ENCODE peak calls at places on chromosomes 5 and 9, in ten cellular contexts. W, C, H, N, K, R, O, V, D and B are unnamed samples. For H3K27me3, the result is how much of the 10 kb centered on the place peaks cover.

GRCh38 chr9:86500667-86501435 is 146.6 kb upstream of the TUT7 start:
- DNase-seq in W (no peak), C (no peak), H (no peak), N (no peak), K (no peak), R (no peak), O (no peak), V (no peak), D (no peak), B (peak)

GRCh38 chr5:45411971-45412612 is 284.1 kb downstream of the HCN1 start:
- DNase-seq in W (no peak), C (no peak), H (no peak), N (no peak), K (no peak), R (no peak), O (no peak), V (no peak), D (no peak), B (no peak)

GRCh38 chr5:81950996-81951395 is 20.8 kb upstream of the ATG10 start:
- DNase-seq in W (no peak), C (no peak), H (no peak), N (no peak), K (no peak), R (no peak), O (no peak), V (no peak), D (no peak), B (no peak)

GRCh38 chr9:5743109-5743508 is 89.8 kb downstream of the ERMP1 start:
- DNase-seq in W (no peak), C (no peak), H (no peak), N (no peak), K (no peak), R (no peak), O (no peak), V (no peak), D (no peak), B (no peak)

GRCh38 chr9:37486616-37487544 is 1.1 kb downstream of the POLR1E start:
- DNase-seq in W (no peak), C (peak), H (no peak), N (no peak), K (peak), R (no peak), O (no peak), V (peak), D (peak), B (peak)

GRCh38 chr5:109900453-109900852 is 210.7 kb downstream of the MAN2A1 start:
- DNase-seq in W (no peak), C (no peak), H (no peak), N (no peak), K (no peak), R (no peak), O (no peak), V (no peak), D (no peak), B (no peak)

GRCh38 chr9:136554870-136555269 is 9.0 kb upstream of the NOTCH1 start:
- DNase-seq in W (no peak), C (no peak), H (no peak), N (no peak), K (no peak), R (no peak), O (no peak), V (no peak), D (no peak), B (no peak)

GRCh38 chr9:7970666-7971335 is 171.2 kb upstream of the DMAC1 start:
- DNase-seq in W (no peak), C (no peak), H (no peak), N (no peak), K (no peak), R (no peak), O (no peak), V (no peak), D (no peak), B (no peak)

GRCh38 chr5:137113161-137113560 is 386.0 kb downstream of the SPOCK1 start:
- DNase-seq in W (no peak), C (no peak), H (no peak), N (no peak), K (no peak), R (no peak), O (no peak), V (no peak), D (no peak), B (no peak)

GRCh38 chr9:35116898-35117551 is 1.4 kb upstream of the ATOSB start:
- DNase-seq in W (peak), C (peak), H (peak), N (peak), K (peak), R (peak), O (peak), V (peak), D (peak), B (peak)

GRCh38 chr9:12681620-12682019 is 11.6 kb upstream of the TYRP1 start:
- DNase-seq in W (no peak), C (no peak), H (no peak), N (no peak), K (no peak), R (no peak), O (no peak), V (no peak), D (no peak), B (peak)

GRCh38 chr9:84331119-84331791 is 9.3 kb downstream of the SLC28A3 start:
- DNase-seq in W (no peak), C (no peak), H (no peak), N (no peak), K (no peak), R (no peak), O (no peak), V (no peak), D (no peak), B (peak)

GRCh38 chr9:120393386-120394057 is 186.4 kb downstream of the CDK5RAP2 start:
- DNase-seq in W (no peak), C (no peak), H (no peak), N (no peak), K (no peak), R (no peak), O (no peak), V (no peak), D (no peak), B (peak)

GRCh38 chr9:15231788-15232635 is 75.0 kb downstream of the TTC39B start:
- DNase-seq in W (peak), C (no peak), H (no peak), N (peak), K (no peak), R (no peak), O (no peak), V (no peak), D (no peak), B (no peak)

GRCh38 chr5:101009758-101010519 is 106.9 kb upstream of the ST8SIA4 start:
- DNase-seq in W (no peak), C (no peak), H (no peak), N (no peak), K (no peak), R (no peak), O (no peak), V (no peak), D (no peak), B (no peak)

GRCh38 chr9:82168585-82168984 is 180.0 kb downstream of the SPATA31D1 start:
- DNase-seq in W (no peak), C (no peak), H (no peak), N (no peak), K (no peak), R (no peak), O (no peak), V (no peak), D (no peak), B (no peak)

GRCh38 chr9:109012009-109012875 is 1.1 kb downstream of the CTNNAL1 start:
- DNase-seq in W (peak), C (peak), H (peak), N (no peak), K (peak), R (peak), O (peak), V (peak), D (peak), B (peak)

GRCh38 chr5:142206801-142207200 is 98.2 kb downstream of the NDFIP1 start:
- DNase-seq in W (peak), C (no peak), H (no peak), N (no peak), K (no peak), R (no peak), O (no peak), V (no peak), D (no peak), B (no peak)

GRCh38 chr5:157606046-157606445 is 30.5 kb upstream of the ADAM19 start:
- DNase-seq in W (no peak), C (no peak), H (no peak), N (no peak), K (no peak), R (no peak), O (no peak), V (no peak), D (no peak), B (no peak)

GRCh38 chr9:80320480-80320879 is 748.7 kb downstream of the TLE4 start:
- DNase-seq in W (no peak), C (no peak), H (no peak), N (no peak), K (no peak), R (no peak), O (no peak), V (no peak), D (no peak), B (peak)

GRCh38 chr5:172911628-172911880 is 47.7 kb upstream of the RPL26L1 start:
- DNase-seq in W (no peak), C (no peak), H (no peak), N (no peak), K (no peak), R (no peak), O (no peak), V (no peak), D (no peak), B (no peak)

GRCh38 chr5:98769006-98769255 is 4.5 kb upstream of the RGMB start:
- DNase-seq in W (no peak), C (peak), H (peak), N (peak), K (no peak), R (peak), O (no peak), V (no peak), D (peak), B (peak)

GRCh38 chr5:163563880-163564279 is 58.5 kb downstream of the MAT2B start:
- DNase-seq in W (no peak), C (no peak), H (no peak), N (peak), K (no peak), R (no peak), O (no peak), V (no peak), D (no peak), B (no peak)

DNA sequence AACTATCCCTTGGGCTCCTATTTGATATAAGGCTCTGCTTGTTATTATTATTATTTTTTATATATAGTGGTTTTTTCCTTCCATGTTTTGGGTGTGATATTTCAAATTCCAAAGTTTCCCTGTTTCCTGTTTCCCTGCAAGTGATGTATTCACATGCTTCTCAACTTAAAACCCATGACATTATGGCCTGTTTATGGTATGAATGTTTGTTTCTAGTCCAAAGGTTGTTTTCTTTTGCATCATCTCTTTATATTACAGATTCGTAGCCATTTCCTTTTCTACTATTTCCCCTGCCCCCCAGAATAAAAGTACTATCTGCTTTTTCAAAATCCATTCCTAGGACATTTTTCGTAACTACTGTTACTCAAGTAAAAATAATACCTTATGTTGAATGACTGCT is 7.5 kb downstream of the SEMA6A start:
- DNase-seq in W (no peak), C (no peak), H (no peak), N (no peak), K (no peak), R (no peak), O (no peak), V (no peak), D (no peak), B (no peak)
- H3K4me3 ChIP-seq in W (no peak), C (no peak), H (no peak), N (no peak), K (no peak), R (no peak), O (no peak), V (no peak), D (no peak), B (no peak)

GRCh38 chr9:132183715-132184114 is 21.9 kb downstream of the NTNG2 start:
- DNase-seq in W (no peak), C (no peak), H (no peak), N (no peak), K (no peak), R (no peak), O (no peak), V (no peak), D (no peak), B (no peak)

GRCh38 chr9:132182609-132183073 is 20.8 kb downstream of the NTNG2 start:
- DNase-seq in W (no peak), C (no peak), H (no peak), N (peak), K (no peak), R (no peak), O (no peak), V (peak), D (no peak), B (no peak)

GRCh38 chr9:132185164-132186009 is 23.5 kb downstream of the NTNG2 start:
- DNase-seq in W (no peak), C (no peak), H (no peak), N (peak), K (no peak), R (no peak), O (no peak), V (no peak), D (no peak), B (no peak)

GRCh38 chr9:132181796-132182521 is 20.1 kb downstream of the NTNG2 start:
- DNase-seq in W (no peak), C (no peak), H (no peak), N (no peak), K (peak), R (no peak), O (no peak), V (peak), D (peak), B (no peak)

DNA sequence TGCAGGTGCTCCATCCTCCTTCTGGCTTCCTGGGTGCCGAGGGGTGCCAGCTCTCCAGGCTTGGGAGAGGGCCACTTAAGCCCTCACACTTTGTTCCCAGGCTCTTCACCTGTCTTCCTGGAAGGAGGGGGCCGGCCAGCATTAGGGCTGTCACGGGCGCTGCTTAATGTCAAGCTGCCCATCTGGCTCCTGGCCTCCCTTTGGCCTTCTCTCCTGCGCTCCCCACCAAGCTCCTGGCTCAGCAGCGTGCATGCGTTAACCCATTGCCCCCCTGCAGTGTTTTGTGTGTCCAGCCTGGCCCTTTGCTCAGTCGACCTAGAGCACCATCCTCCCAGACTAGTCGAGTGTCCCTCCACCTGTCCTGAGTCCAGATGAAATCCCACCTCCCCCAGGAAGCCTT is 21.3 kb downstream of the NTNG2 start:
- DNase-seq in W (no peak), C (no peak), H (no peak), N (no peak), K (no peak), R (no peak), O (no peak), V (no peak), D (no peak), B (no peak)
- H3K27me3 ChIP-seq in W (under half), C (under half), H (half or more), N (under half), K (under half), R (under half), O (under half), V (under half), D (under half), B (half or more)

GRCh38 chr5:134370871-134371833 is at the start of gene UBE2B:
- DNase-seq in W (peak), C (peak), H (peak), N (peak), K (peak), R (peak), O (peak), V (peak), D (peak), B (peak)

GRCh38 chr5:134370306-134370870 is 981 bp upstream of the UBE2B start:
- DNase-seq in W (no peak), C (no peak), H (no peak), N (no peak), K (no peak), R (no peak), O (no peak), V (no peak), D (no peak), B (no peak)

GRCh38 chr5:134365604-134366003 is 1.4 kb downstream of the CDKL3 start:
- DNase-seq in W (no peak), C (no peak), H (no peak), N (no peak), K (no peak), R (no peak), O (no peak), V (no peak), D (no peak), B (no peak)
- H3K4me3 ChIP-seq in W (peak), C (no peak), H (no peak), N (no peak), K (no peak), R (no peak), O (no peak), V (no peak), D (no peak), B (no peak)

GRCh38 chr5:93622240-93622885 is 39.3 kb downstream of the NR2F1 start:
- DNase-seq in W (no peak), C (no peak), H (no peak), N (peak), K (no peak), R (peak), O (no peak), V (no peak), D (peak), B (peak)
- H3K27me3 ChIP-seq in W (under half), C (under half), H (under half), N (half or more), K (under half), R (under half), O (under half), V (under half), D (under half), B (under half)

DNA sequence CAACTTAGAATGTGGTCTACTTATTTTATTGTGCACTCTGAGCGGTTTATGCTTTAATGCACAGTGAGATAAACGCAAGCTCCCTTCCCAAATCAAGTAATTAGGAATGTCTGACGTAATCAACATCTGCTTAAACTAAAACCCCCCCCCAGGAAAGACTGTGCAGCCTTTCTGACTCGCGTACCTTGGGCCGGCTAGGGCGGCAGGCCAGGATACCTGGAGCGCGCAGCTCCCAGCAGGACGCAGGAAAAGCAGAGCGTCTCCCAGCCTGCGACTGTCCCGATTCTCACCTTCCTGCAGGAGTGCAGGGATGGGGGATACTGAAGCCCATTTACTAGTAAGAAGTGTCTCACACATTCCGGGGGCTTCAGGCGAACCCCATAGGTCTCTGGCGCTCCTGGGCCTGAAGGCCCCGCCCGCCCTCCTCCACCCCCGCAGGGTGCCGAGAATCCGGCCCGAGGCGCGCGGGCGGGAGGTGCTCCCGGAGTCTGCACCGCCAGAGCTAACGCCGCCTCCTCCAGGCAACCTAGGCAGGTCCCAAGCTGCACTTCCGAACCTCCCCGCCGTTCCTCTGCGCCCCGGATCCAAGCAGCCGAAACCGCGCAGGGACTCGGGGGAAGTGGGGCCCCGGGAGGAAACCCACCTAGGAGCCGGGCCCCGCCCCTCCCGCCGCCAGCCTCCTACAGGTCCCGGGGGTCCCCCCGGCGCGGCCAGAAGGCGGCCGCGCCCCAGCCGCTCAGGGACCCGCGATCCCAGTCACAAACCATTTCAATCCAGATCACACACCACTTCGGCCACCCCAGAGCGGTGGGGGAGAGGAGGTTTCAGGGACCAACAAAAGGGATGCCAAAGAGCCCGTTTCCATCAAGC is 1.4 kb downstream of the ROR2 start:
- DNase-seq in W (peak), C (peak), H (no peak), N (peak), K (no peak), R (no peak), O (no peak), V (peak), D (no peak), B (peak)
- H3K4me3 ChIP-seq in W (peak), C (no peak), H (peak), N (peak), K (peak), R (no peak), O (no peak), V (peak), D (peak), B (peak)

DNA sequence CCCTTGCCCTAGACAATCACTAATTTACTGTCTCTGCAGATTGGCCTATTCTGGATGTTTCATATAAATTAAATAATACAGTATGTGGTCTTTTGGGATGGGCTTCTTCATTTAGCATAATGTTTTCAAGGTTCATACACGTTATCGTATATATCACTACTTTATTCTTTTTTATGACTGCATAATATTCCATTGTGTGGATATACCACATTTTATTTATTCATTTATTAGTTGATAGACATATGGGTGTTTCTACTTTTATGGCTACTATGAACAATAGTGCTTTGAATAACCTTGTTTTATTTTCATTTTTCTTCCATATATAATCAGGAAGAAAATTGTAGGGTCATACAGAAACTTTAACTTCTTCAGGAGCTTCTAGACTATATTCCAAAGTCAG is 108.5 kb upstream of the PAPPA start:
- DNase-seq in W (no peak), C (no peak), H (no peak), N (no peak), K (no peak), R (no peak), O (no peak), V (no peak), D (no peak), B (no peak)
- H3K27me3 ChIP-seq in W (under half), C (under half), H (under half), N (under half), K (under half), R (under half), O (under half), V (under half), D (under half), B (under half)

DNA sequence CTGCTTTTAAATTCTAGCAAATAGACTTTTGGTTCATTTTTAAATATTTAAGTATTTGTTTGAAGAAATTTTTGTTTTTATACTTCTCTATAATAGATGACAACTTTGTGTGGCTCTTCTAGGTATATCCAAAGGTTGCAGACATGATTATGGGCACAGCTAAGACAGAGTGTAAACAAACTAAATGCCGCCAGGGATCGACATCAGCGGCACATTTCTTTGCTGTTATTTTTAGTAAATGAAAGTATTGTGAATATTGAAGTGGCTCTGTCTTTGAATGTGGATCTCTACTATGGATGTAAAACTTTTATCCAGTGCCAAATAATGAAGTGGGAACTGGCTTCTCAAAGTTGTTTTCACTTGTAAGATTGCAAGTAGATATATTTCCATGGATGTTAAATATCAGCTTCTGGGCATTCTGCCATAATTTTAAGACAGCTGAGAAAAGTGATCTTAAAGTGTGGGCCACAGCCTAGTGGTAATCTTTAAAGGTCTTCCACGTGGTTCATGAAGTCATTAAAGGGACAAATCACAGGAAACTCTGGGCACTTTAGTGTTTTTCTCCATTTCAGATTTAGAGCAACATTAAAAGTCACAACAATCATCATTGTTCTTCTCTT is 589.9 kb downstream of the ZNF608 start:
- DNase-seq in W (no peak), C (no peak), H (no peak), N (no peak), K (no peak), R (no peak), O (no peak), V (no peak), D (no peak), B (peak)
- H3K4me3 ChIP-seq in W (no peak), C (no peak), H (no peak), N (no peak), K (no peak), R (no peak), O (no peak), V (no peak), D (no peak), B (no peak)